ENCODE peak calls at places on chromosome 22, in eight cellular contexts. One of them, this sample, is unnamed.
A peak's percentile ranks its signal among the peaks of the same experiment; 100 is the strongest.

GRCh38 chr22:40423882-40424640 is 53.7 kb downstream of the SGSM3 start:
- DNase-seq in body of pancreas: no peak
- DNase-seq in lower leg skin: no peak
- DNase-seq in choroid plexus epithelial cell: no peak
- DNase-seq in lower lobe of right lung: peak; percentile 21
- DNase-seq in fibroblast of pulmonary artery: no peak
- DNase-seq in WERI-Rb-1: no peak
- DNase-seq in breast epithelium: no peak
- DNase-seq in this sample: no peak

GRCh38 chr22:20469110-20469855 is 26.3 kb downstream of the KLHL22 start:
- DNase-seq in body of pancreas: no peak
- DNase-seq in lower leg skin: no peak
- DNase-seq in choroid plexus epithelial cell: no peak
- DNase-seq in lower lobe of right lung: no peak
- DNase-seq in fibroblast of pulmonary artery: no peak
- DNase-seq in WERI-Rb-1: no peak
- DNase-seq in breast epithelium: no peak
- DNase-seq in this sample: no peak

GRCh38 chr22:26906464-26906863 is 249.1 kb downstream of the MIAT start:
- DNase-seq in body of pancreas: no peak
- DNase-seq in lower leg skin: no peak
- DNase-seq in choroid plexus epithelial cell: no peak
- DNase-seq in lower lobe of right lung: no peak
- DNase-seq in fibroblast of pulmonary artery: no peak
- DNase-seq in WERI-Rb-1: no peak
- DNase-seq in breast epithelium: no peak
- DNase-seq in this sample: no peak

GRCh38 chr22:38706101-38706884 is 549 bp downstream of the GTPBP1 start:
- DNase-seq in body of pancreas: peak; percentile 51
- DNase-seq in lower leg skin: peak; percentile 32
- DNase-seq in choroid plexus epithelial cell: peak; percentile 55
- DNase-seq in lower lobe of right lung: peak; percentile 71
- DNase-seq in fibroblast of pulmonary artery: peak; percentile 36
- DNase-seq in WERI-Rb-1: peak; percentile 29
- DNase-seq in breast epithelium: peak; percentile 51
- DNase-seq in this sample: peak; percentile 34

GRCh38 chr22:43412808-43413785 is 1.3 kb downstream of the MPPED1 start:
- DNase-seq in body of pancreas: no peak
- DNase-seq in lower leg skin: no peak
- DNase-seq in choroid plexus epithelial cell: no peak
- DNase-seq in lower lobe of right lung: no peak
- DNase-seq in fibroblast of pulmonary artery: no peak
- DNase-seq in WERI-Rb-1: no peak
- DNase-seq in breast epithelium: no peak
- DNase-seq in this sample: no peak

GRCh38 chr22:39805117-39805516 is 88.4 kb downstream of the ENTHD1 start:
- DNase-seq in body of pancreas: no peak
- DNase-seq in lower leg skin: no peak
- DNase-seq in choroid plexus epithelial cell: no peak
- DNase-seq in lower lobe of right lung: no peak
- DNase-seq in fibroblast of pulmonary artery: no peak
- DNase-seq in WERI-Rb-1: no peak
- DNase-seq in breast epithelium: no peak
- DNase-seq in this sample: no peak

GRCh38 chr22:42977574-42977973 is 37.4 kb downstream of the PACSIN2 start:
- DNase-seq in body of pancreas: no peak
- DNase-seq in lower leg skin: no peak
- DNase-seq in choroid plexus epithelial cell: no peak
- DNase-seq in lower lobe of right lung: no peak
- DNase-seq in fibroblast of pulmonary artery: no peak
- DNase-seq in WERI-Rb-1: peak; percentile 25
- DNase-seq in breast epithelium: no peak
- DNase-seq in this sample: no peak

GRCh38 chr22:21691773-21692172 is 26.0 kb downstream of the PPIL2 start:
- DNase-seq in body of pancreas: no peak
- DNase-seq in lower leg skin: no peak
- DNase-seq in choroid plexus epithelial cell: no peak
- DNase-seq in lower lobe of right lung: peak; percentile 35
- DNase-seq in fibroblast of pulmonary artery: no peak
- DNase-seq in WERI-Rb-1: no peak
- DNase-seq in breast epithelium: no peak
- DNase-seq in this sample: no peak

GRCh38 chr22:43144949-43145348 is 1.8 kb upstream of the MCAT start:
- DNase-seq in body of pancreas: no peak
- DNase-seq in lower leg skin: peak; percentile 41
- DNase-seq in choroid plexus epithelial cell: no peak
- DNase-seq in lower lobe of right lung: no peak
- DNase-seq in fibroblast of pulmonary artery: no peak
- DNase-seq in WERI-Rb-1: peak; percentile 48
- DNase-seq in breast epithelium: peak; percentile 51
- DNase-seq in this sample: no peak

GRCh38 chr22:22703715-22704114 is 59.3 kb downstream of the GGTLC2 start:
- DNase-seq in body of pancreas: no peak
- DNase-seq in lower leg skin: no peak
- DNase-seq in choroid plexus epithelial cell: peak; percentile 54
- DNase-seq in lower lobe of right lung: no peak
- DNase-seq in fibroblast of pulmonary artery: peak; percentile 73
- DNase-seq in WERI-Rb-1: no peak
- DNase-seq in breast epithelium: no peak
- DNase-seq in this sample: peak; percentile 24

GRCh38 chr22:21055880-21056319 is 10.2 kb downstream of the LRRC74B start:
- DNase-seq in body of pancreas: no peak
- DNase-seq in lower leg skin: no peak
- DNase-seq in choroid plexus epithelial cell: no peak
- DNase-seq in lower lobe of right lung: no peak
- DNase-seq in fibroblast of pulmonary artery: no peak
- DNase-seq in WERI-Rb-1: peak; percentile 29
- DNase-seq in breast epithelium: no peak
- DNase-seq in this sample: no peak

GRCh38 chr22:49161002-49161850 is 666.4 kb downstream of the BRD1 start:
- DNase-seq in body of pancreas: no peak
- DNase-seq in lower leg skin: no peak
- DNase-seq in choroid plexus epithelial cell: no peak
- DNase-seq in lower lobe of right lung: no peak
- DNase-seq in fibroblast of pulmonary artery: no peak
- DNase-seq in WERI-Rb-1: no peak
- DNase-seq in breast epithelium: no peak
- DNase-seq in this sample: no peak

GRCh38 chr22:27801197-27801615 is 350 bp downstream of the MN1 start:
- DNase-seq in body of pancreas: peak; percentile 48
- DNase-seq in lower leg skin: no peak
- DNase-seq in choroid plexus epithelial cell: peak; percentile 59
- DNase-seq in lower lobe of right lung: no peak
- DNase-seq in fibroblast of pulmonary artery: peak; percentile 48
- DNase-seq in WERI-Rb-1: peak; percentile 46
- DNase-seq in breast epithelium: no peak
- DNase-seq in this sample: no peak

GRCh38 chr22:26550498-26551033 is 38.3 kb upstream of the TFIP11 start:
- DNase-seq in body of pancreas: peak; percentile 81
- DNase-seq in lower leg skin: no peak
- DNase-seq in choroid plexus epithelial cell: peak; percentile 69
- DNase-seq in lower lobe of right lung: peak; percentile 75
- DNase-seq in fibroblast of pulmonary artery: peak; percentile 75
- DNase-seq in WERI-Rb-1: no peak
- DNase-seq in breast epithelium: no peak
- DNase-seq in this sample: peak; percentile 95

GRCh38 chr22:21449531-21450319 is 17.5 kb upstream of the TMEM191C start:
- DNase-seq in body of pancreas: no peak
- DNase-seq in lower leg skin: peak; percentile 4
- DNase-seq in choroid plexus epithelial cell: no peak
- DNase-seq in lower lobe of right lung: peak; percentile 29
- DNase-seq in fibroblast of pulmonary artery: no peak
- DNase-seq in WERI-Rb-1: no peak
- DNase-seq in breast epithelium: no peak
- DNase-seq in this sample: no peak

GRCh38 chr22:28648792-28649191 is 30.8 kb downstream of the TTC28 start:
- DNase-seq in body of pancreas: no peak
- DNase-seq in lower leg skin: no peak
- DNase-seq in choroid plexus epithelial cell: no peak
- DNase-seq in lower lobe of right lung: no peak
- DNase-seq in fibroblast of pulmonary artery: no peak
- DNase-seq in WERI-Rb-1: no peak
- DNase-seq in breast epithelium: no peak
- DNase-seq in this sample: no peak

GRCh38 chr22:30227438-30228228 is 18.9 kb downstream of the LIF start:
- DNase-seq in body of pancreas: no peak
- DNase-seq in lower leg skin: no peak
- DNase-seq in choroid plexus epithelial cell: no peak
- DNase-seq in lower lobe of right lung: no peak
- DNase-seq in fibroblast of pulmonary artery: no peak
- DNase-seq in WERI-Rb-1: no peak
- DNase-seq in breast epithelium: no peak
- DNase-seq in this sample: no peak

GRCh38 chr22:36921309-36922096 is 8.1 kb downstream of the CSF2RB start:
- DNase-seq in body of pancreas: no peak
- DNase-seq in lower leg skin: no peak
- DNase-seq in choroid plexus epithelial cell: no peak
- DNase-seq in lower lobe of right lung: no peak
- DNase-seq in fibroblast of pulmonary artery: no peak
- DNase-seq in WERI-Rb-1: no peak
- DNase-seq in breast epithelium: no peak
- DNase-seq in this sample: no peak

GRCh38 chr22:36922752-36923457 is 9.5 kb downstream of the CSF2RB start:
- DNase-seq in body of pancreas: no peak
- DNase-seq in lower leg skin: no peak
- DNase-seq in choroid plexus epithelial cell: no peak
- DNase-seq in lower lobe of right lung: no peak
- DNase-seq in fibroblast of pulmonary artery: no peak
- DNase-seq in WERI-Rb-1: no peak
- DNase-seq in breast epithelium: no peak
- DNase-seq in this sample: no peak

GRCh38 chr22:36922097-36922608 is 8.7 kb downstream of the CSF2RB start:
- DNase-seq in body of pancreas: no peak
- DNase-seq in lower leg skin: no peak
- DNase-seq in choroid plexus epithelial cell: no peak
- DNase-seq in lower lobe of right lung: no peak
- DNase-seq in fibroblast of pulmonary artery: peak; percentile 43
- DNase-seq in WERI-Rb-1: no peak
- DNase-seq in breast epithelium: peak; percentile 42
- DNase-seq in this sample: no peak

GRCh38 chr22:36916034-36916433 is 2.6 kb downstream of the CSF2RB start:
- DNase-seq in body of pancreas: no peak
- DNase-seq in lower leg skin: no peak
- DNase-seq in choroid plexus epithelial cell: no peak
- DNase-seq in lower lobe of right lung: no peak
- DNase-seq in fibroblast of pulmonary artery: no peak
- DNase-seq in WERI-Rb-1: no peak
- DNase-seq in breast epithelium: no peak
- DNase-seq in this sample: no peak

DNA sequence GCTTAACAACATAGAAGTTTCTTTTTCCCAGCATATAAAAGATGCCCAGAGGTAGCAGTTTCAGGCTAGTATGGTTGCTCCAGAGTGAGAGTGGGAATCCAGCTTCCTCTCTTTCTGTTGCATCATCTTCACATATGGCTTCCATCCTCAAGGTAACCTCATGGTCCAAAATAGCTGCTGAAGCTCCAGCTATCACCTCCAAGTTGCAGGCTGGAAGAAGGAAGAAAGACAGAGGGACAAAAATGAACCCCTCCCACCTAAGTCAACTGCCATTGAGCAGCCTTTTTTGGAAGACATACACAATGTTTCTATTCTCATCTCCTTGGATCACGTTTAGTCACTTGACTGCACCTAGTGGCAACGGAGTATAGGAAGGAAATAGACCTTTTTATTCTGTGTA is 5.3 kb downstream of the CSF2RB start:
- DNase-seq in body of pancreas: no peak
- DNase-seq in lower leg skin: no peak
- DNase-seq in choroid plexus epithelial cell: no peak
- DNase-seq in lower lobe of right lung: no peak
- DNase-seq in fibroblast of pulmonary artery: no peak
- DNase-seq in WERI-Rb-1: no peak
- DNase-seq in breast epithelium: no peak
- DNase-seq in this sample: no peak
- TF ChIP-seq CTCF in body of pancreas: no peak
- TF ChIP-seq CTCF in lower leg skin: no peak
- TF ChIP-seq CTCF in choroid plexus epithelial cell: no peak
- TF ChIP-seq CTCF in lower lobe of right lung: no peak
- TF ChIP-seq CTCF in fibroblast of pulmonary artery: no peak
- TF ChIP-seq CTCF in WERI-Rb-1: no peak
- TF ChIP-seq CTCF in breast epithelium: no peak
- TF ChIP-seq CTCF in this sample: no peak

DNA sequence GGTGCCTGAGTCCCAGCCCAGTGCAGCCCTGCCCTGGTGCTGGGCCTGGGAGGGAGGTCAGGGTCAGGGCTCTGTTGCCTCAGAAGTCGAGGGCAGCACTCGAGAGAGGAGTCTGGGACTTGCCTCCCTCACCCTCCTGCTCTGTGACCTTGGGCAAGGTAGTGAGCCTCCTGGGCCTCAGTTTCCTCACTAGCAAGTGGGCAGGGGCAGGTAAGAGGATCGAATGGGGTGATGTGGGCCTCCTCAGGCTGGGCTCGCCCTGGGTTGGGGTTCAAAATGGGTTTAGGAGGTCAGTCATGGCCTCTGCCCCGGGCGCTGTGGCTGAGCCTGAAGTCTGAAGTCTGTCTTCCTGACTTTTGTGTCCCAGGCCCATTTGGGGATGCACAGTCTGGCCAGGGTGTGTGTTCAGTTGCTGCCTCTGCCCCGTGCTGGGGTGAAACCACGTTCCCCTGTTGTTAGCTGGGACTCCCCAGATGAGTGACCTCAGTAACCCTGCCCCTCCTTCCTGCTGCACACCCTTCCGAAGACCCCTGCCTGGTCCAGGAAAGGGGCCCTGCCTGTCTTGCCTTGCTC is 40.9 kb upstream of the CELSR1 start:
- DNase-seq in body of pancreas: no peak
- DNase-seq in lower leg skin: no peak
- DNase-seq in choroid plexus epithelial cell: no peak
- DNase-seq in lower lobe of right lung: peak; percentile 46
- DNase-seq in fibroblast of pulmonary artery: no peak
- DNase-seq in WERI-Rb-1: no peak
- DNase-seq in breast epithelium: no peak
- DNase-seq in this sample: no peak
- H3K4me3 ChIP-seq in body of pancreas: no peak overlapping the region
- H3K4me3 ChIP-seq in lower leg skin: no peak overlapping the region
- H3K4me3 ChIP-seq in choroid plexus epithelial cell: peak overlapping the region; percentile 65
- H3K4me3 ChIP-seq in lower lobe of right lung: peak overlapping the region; percentile 81
- H3K4me3 ChIP-seq in fibroblast of pulmonary artery: peak overlapping the region; percentile 63
- H3K4me3 ChIP-seq in WERI-Rb-1: peak overlapping the region; percentile 44
- H3K4me3 ChIP-seq in breast epithelium: peak overlapping the region; percentile 63
- H3K4me3 ChIP-seq in this sample: peak overlapping the region; percentile 72

DNA sequence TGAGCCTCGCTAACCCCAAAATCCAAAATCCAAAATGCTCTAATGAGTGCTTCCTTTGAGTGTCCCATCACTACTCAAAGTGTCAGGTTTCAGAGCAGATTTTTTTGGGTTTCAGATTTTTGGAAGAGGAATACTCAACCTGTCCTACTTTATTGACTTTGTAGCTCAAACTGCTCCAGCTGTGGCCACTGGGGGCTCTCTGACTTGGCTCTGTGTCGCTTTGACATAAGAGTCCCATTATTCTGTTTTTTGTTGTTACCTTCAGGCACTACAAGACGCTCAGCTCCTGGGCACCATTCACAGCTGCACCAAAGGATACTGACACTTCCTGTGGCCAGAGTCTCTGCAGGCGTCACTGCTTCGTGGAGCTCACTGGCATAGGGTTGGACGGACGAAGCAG is 41.1 kb downstream of the PHF21B start:
- DNase-seq in body of pancreas: no peak
- DNase-seq in lower leg skin: no peak
- DNase-seq in choroid plexus epithelial cell: peak; percentile 4
- DNase-seq in lower lobe of right lung: no peak
- DNase-seq in fibroblast of pulmonary artery: no peak
- DNase-seq in WERI-Rb-1: no peak
- DNase-seq in breast epithelium: no peak
- DNase-seq in this sample: no peak
- TF ChIP-seq CTCF in body of pancreas: no peak
- TF ChIP-seq CTCF in lower leg skin: no peak
- TF ChIP-seq CTCF in choroid plexus epithelial cell: peak; percentile 27
- TF ChIP-seq CTCF in lower lobe of right lung: no peak
- TF ChIP-seq CTCF in fibroblast of pulmonary artery: no peak
- TF ChIP-seq CTCF in WERI-Rb-1: peak; percentile 26
- TF ChIP-seq CTCF in breast epithelium: no peak
- TF ChIP-seq CTCF in this sample: no peak

GRCh38 chr22:50544078-50544745 is 1.5 kb upstream of the KLHDC7B start:
- DNase-seq in body of pancreas: peak; percentile 82
- DNase-seq in lower leg skin: no peak
- DNase-seq in choroid plexus epithelial cell: peak; percentile 65
- DNase-seq in lower lobe of right lung: peak; percentile 90
- DNase-seq in fibroblast of pulmonary artery: peak; percentile 65
- DNase-seq in WERI-Rb-1: peak; percentile 69
- DNase-seq in breast epithelium: peak; percentile 49
- DNase-seq in this sample: peak; percentile 55
- H3K4me3 ChIP-seq in body of pancreas: no peak overlapping the region
- H3K4me3 ChIP-seq in lower leg skin: no peak overlapping the region
- H3K4me3 ChIP-seq in choroid plexus epithelial cell: peak overlapping the region; percentile 44
- H3K4me3 ChIP-seq in lower lobe of right lung: peak overlapping the region; percentile 43
- H3K4me3 ChIP-seq in fibroblast of pulmonary artery: peak overlapping the region; percentile 22
- H3K4me3 ChIP-seq in WERI-Rb-1: peak overlapping the region; percentile 33
- H3K4me3 ChIP-seq in breast epithelium: peak overlapping the region; percentile 17
- H3K4me3 ChIP-seq in this sample: peak overlapping the region; percentile 35

This sample was measured in AG10803.